ENCODE peak calls at places on chromosomes 3 and 15, in five cellular contexts. P is breast epithelium, D is gastrocnemius medialis, J is esophagus muscularis mucosa, X is A549. K is an unnamed sample.

GRCh38 chr3:183428140-183429023 is at the start of gene MCF2L2:
- DNase-seq in J (no peak), X (peak; percentile 27), P (no peak), D (peak; percentile 39), K (peak; percentile 88)

GRCh38 chr3:15323063-15323462 is 9.3 kb downstream of the SH3BP5 start:
- DNase-seq in X (no peak), D (peak; percentile 39), P (no peak), J (no peak), K (no peak)

GRCh38 chr3:14555835-14556234 is 15.7 kb upstream of the GRIP2 start:
- DNase-seq in J (no peak), X (no peak), P (no peak), D (peak; percentile 65), K (no peak)

GRCh38 chr3:13379191-13379830 is 40.8 kb downstream of the NUP210 start:
- DNase-seq in J (no peak), P (no peak), D (no peak), X (no peak), K (peak; percentile 69)

GRCh38 chr15:95175914-95176658 is 944.7 kb downstream of the MCTP2 start:
- DNase-seq in X (no peak), J (no peak), D (no peak), P (no peak), K (no peak)

GRCh38 chr3:83934208-83935150 is 1024.3 kb upstream of the CADM2 start:
- DNase-seq in J (no peak), P (no peak), D (no peak), X (no peak), K (no peak)

GRCh38 chr15:101488300-101489164 is 975 bp downstream of the PCSK6 start:
- DNase-seq in P (no peak), X (no peak), J (no peak), D (no peak), K (no peak)

GRCh38 chr3:98770261-98771039 is 7.3 kb downstream of the ST3GAL6 start:
- DNase-seq in P (peak; percentile 49), X (no peak), D (peak; percentile 61), J (no peak), K (peak; percentile 81)

GRCh38 chr15:70687432-70687831 is 75.9 kb downstream of the UACA start:
- DNase-seq in P (no peak), D (no peak), X (no peak), J (no peak), K (no peak)

GRCh38 chr3:71949403-71949802 is 164.5 kb upstream of the PROK2 start:
- DNase-seq in X (no peak), J (no peak), D (no peak), P (no peak), K (no peak)

GRCh38 chr15:31263751-31264533 is 62.7 kb upstream of the KLF13 start:
- DNase-seq in D (peak; percentile 58), X (no peak), P (peak; percentile 53), J (peak; percentile 94), K (peak; percentile 71)

GRCh38 chr3:25664810-25665645 is at the start of gene TOP2B:
- DNase-seq in X (peak; percentile 98), D (peak; percentile 96), P (peak; percentile 97), J (peak; percentile 99), K (peak; percentile 97)

GRCh38 chr3:71998995-71999673 is 214.2 kb upstream of the PROK2 start:
- DNase-seq in P (no peak), X (no peak), D (no peak), J (no peak), K (no peak)

GRCh38 chr3:166123576-166123975 is 286.4 kb upstream of the BCHE start:
- DNase-seq in J (no peak), D (no peak), P (no peak), X (no peak), K (no peak)

GRCh38 chr15:97686324-97686723 is 274.2 kb upstream of the ARRDC4 start:
- DNase-seq in P (no peak), X (no peak), D (no peak), J (no peak), K (no peak)
- H3K4me3 ChIP-seq in P (no peak overlapping the region), X (no peak overlapping the region), D (no peak overlapping the region), J (no peak overlapping the region), K (no peak overlapping the region)

GRCh38 chr3:10119376-10119775 is 3.9 kb downstream of the BRK1 start:
- DNase-seq in D (no peak), P (no peak), X (no peak), J (no peak), K (no peak)
- H3K27ac ChIP-seq in D (no peak overlapping the region), P (no peak overlapping the region), X (no peak overlapping the region), J (no peak overlapping the region), K (no peak overlapping the region)

GRCh38 chr3:153160451-153161137 is 1.4 kb upstream of the RAP2B start:
- DNase-seq in J (peak; percentile 93), D (peak; percentile 47), X (peak; percentile 87), P (peak; percentile 87), K (peak; percentile 86)
- TF ChIP-seq POLR2A in J (no peak), D (no peak), X (peak; percentile 82), P (no peak), K (peak; percentile 68)

GRCh38 chr15:66154581-66154980 is 99.0 kb downstream of the MEGF11 start:
- DNase-seq in D (no peak), J (no peak), X (no peak), P (no peak), K (no peak)
- H3K4me3 ChIP-seq in D (no peak overlapping the region), J (no peak overlapping the region), X (no peak overlapping the region), P (no peak overlapping the region), K (no peak overlapping the region)